ENCODE peak calls at places on chromosome 20, in six cellular contexts. X is lung; R is activated CD4-positive, alpha-beta T cell treated with anti-CD3 and anti-CD28 coated beads, Interleukin-2, amount 50 U/mL, for 48 hours; M is NCI-H69; V is nephron progenitor cell; L is IMR-90. Y is an unnamed sample.

GRCh38 chr20:6008254-6008653 is 45.6 kb downstream of the LRRN4 start:
- DNase-seq in X (peak), R (no peak), M (peak), V (no peak), L (peak), Y (peak)

GRCh38 chr20:19757973-19758887 is at the start of gene RIN2:
- DNase-seq in X (peak), R (peak), M (peak), V (peak), L (peak), Y (peak)

GRCh38 chr20:1939270-1939595 is 44.0 kb downstream of the SIRPA start:
- DNase-seq in X (no peak), R (no peak), M (no peak), V (no peak), L (no peak), Y (no peak)

GRCh38 chr20:24086121-24086520 is 97.5 kb upstream of the GGTLC1 start:
- DNase-seq in X (no peak), R (no peak), M (no peak), V (no peak), L (no peak), Y (no peak)

GRCh38 chr20:57618091-57618765 is 2.0 kb downstream of the ZBP1 start:
- DNase-seq in X (peak), R (peak), M (peak), V (no peak), L (no peak), Y (no peak)

GRCh38 chr20:62696999-62697398 is 11.6 kb upstream of the NTSR1 start:
- DNase-seq in X (no peak), R (no peak), M (no peak), V (no peak), L (no peak), Y (no peak)

GRCh38 chr20:4601630-4602296 is 119.9 kb upstream of the PRND start:
- DNase-seq in X (no peak), R (no peak), M (peak), V (no peak), L (no peak), Y (peak)

GRCh38 chr20:2051920-2052319 is 49.7 kb upstream of the STK35 start:
- DNase-seq in X (no peak), R (no peak), M (no peak), V (no peak), L (no peak), Y (no peak)

GRCh38 chr20:2820896-2821869 is 5.0 kb downstream of the TMEM239 start:
- DNase-seq in X (no peak), R (no peak), M (peak), V (peak), L (no peak), Y (no peak)

GRCh38 chr20:12575352-12576095 is 433.2 kb upstream of the SPTLC3 start:
- DNase-seq in X (peak), R (no peak), M (peak), V (no peak), L (no peak), Y (no peak)

GRCh38 chr20:41316602-41317535 is 662 bp downstream of the ZHX3 start:
- DNase-seq in X (peak), R (peak), M (peak), V (peak), L (peak), Y (peak)

GRCh38 chr20:64104667-64105451 is 2.5 kb downstream of the NPBWR2 start:
- DNase-seq in X (no peak), R (no peak), M (no peak), V (peak), L (no peak), Y (no peak)

GRCh38 chr20:35956616-35957015 is 2.3 kb upstream of the SCAND1 start:
- DNase-seq in X (no peak), R (no peak), M (no peak), V (no peak), L (no peak), Y (no peak)

GRCh38 chr20:13822459-13822858 is 37.6 kb downstream of the NDUFAF5 start:
- DNase-seq in X (no peak), R (no peak), M (peak), V (no peak), L (no peak), Y (no peak)

GRCh38 chr20:49579195-49579594 is 11.3 kb upstream of the PTGIS start:
- DNase-seq in X (no peak), R (no peak), M (no peak), V (no peak), L (no peak), Y (no peak)

GRCh38 chr20:46117704-46118467 is at the start of gene CD40:
- DNase-seq in X (peak), R (peak), M (peak), V (peak), L (peak), Y (peak)

GRCh38 chr20:24236204-24236603 is 233.2 kb upstream of the SYNDIG1 start:
- DNase-seq in X (no peak), R (no peak), M (no peak), V (no peak), L (no peak), Y (no peak)

GRCh38 chr20:32495949-32496348 is 89.2 kb downstream of the NOL4L start:
- DNase-seq in X (no peak), R (no peak), M (peak), V (no peak), L (no peak), Y (no peak)

GRCh38 chr20:19992996-19993908 is 23.9 kb upstream of the NAA20 start:
- DNase-seq in X (no peak), R (no peak), M (no peak), V (no peak), L (peak), Y (peak)

GRCh38 chr20:5656136-5656535 is 94.1 kb upstream of the SHLD1 start:
- DNase-seq in X (no peak), R (no peak), M (no peak), V (no peak), L (no peak), Y (no peak)

GRCh38 chr20:36919715-36920333 is 31.7 kb downstream of the SAMHD1 start:
- DNase-seq in X (no peak), R (no peak), M (peak), V (peak), L (peak), Y (peak)

GRCh38 chr20:3768342-3769130 is 983 bp upstream of the ADISSP start:
- DNase-seq in X (no peak), R (peak), M (peak), V (peak), L (peak), Y (peak)

GRCh38 chr20:14707865-14708574 is 370.6 kb upstream of the FLRT3 start:
- DNase-seq in X (no peak), R (no peak), M (peak), V (no peak), L (no peak), Y (no peak)

GRCh38 chr20:10985536-10985935 is 311.7 kb upstream of the JAG1 start:
- DNase-seq in X (no peak), R (no peak), M (no peak), V (no peak), L (peak), Y (peak)

GRCh38 chr20:45444050-45444449 is 25.5 kb upstream of the WFDC2 start:
- DNase-seq in X (no peak), R (no peak), M (peak), V (no peak), L (no peak), Y (no peak)

GRCh38 chr20:50886184-50886790 is 45.0 kb downstream of the ADNP start:
- DNase-seq in X (no peak), R (no peak), M (no peak), V (no peak), L (no peak), Y (no peak)

GRCh38 chr20:18057106-18057993 is at the start of gene OVOL2:
- DNase-seq in X (peak), R (no peak), M (peak), V (peak), L (no peak), Y (no peak)

GRCh38 chr20:50128520-50128905 is 15.6 kb upstream of the UBE2V1 start:
- DNase-seq in X (no peak), R (no peak), M (no peak), V (no peak), L (no peak), Y (no peak)

GRCh38 chr20:48193626-48194025 is 408.3 kb upstream of the SULF2 start:
- DNase-seq in X (no peak), R (no peak), M (no peak), V (no peak), L (no peak), Y (no peak)

GRCh38 chr20:46677608-46678007 is 11.6 kb downstream of the TP53RK start:
- DNase-seq in X (no peak), R (no peak), M (no peak), V (no peak), L (no peak), Y (no peak)

GRCh38 chr20:11112837-11113236 is 439.0 kb upstream of the JAG1 start:
- DNase-seq in X (no peak), R (no peak), M (peak), V (no peak), L (peak), Y (no peak)

GRCh38 chr20:25540273-25540672 is 45.1 kb downstream of the NINL start:
- DNase-seq in X (no peak), R (no peak), M (peak), V (no peak), L (no peak), Y (peak)

GRCh38 chr20:57509665-57510237 is 15.2 kb downstream of the CTCFL start:
- DNase-seq in X (no peak), R (peak), M (peak), V (peak), L (no peak), Y (no peak)

Y was measured in astrocyte of the spinal cord.